ENCODE peak calls at places on chromosomes 2 and 18, in ten cellular contexts. Z is heart left ventricle, M is right lobe of liver, F is upper lobe of left lung, S is gastrocnemius medialis, A is IMR-90, C is HCT116, D is GM12878, K is K562, E is body of pancreas. H is an unnamed sample.

GRCh38 chr2:176091329-176092258 is 927 bp upstream of the HOXD13 start:
- ATAC-seq in D (no peak), S (no peak), Z (no peak), A (no peak), M (no peak), E (no peak), F (no peak), K (no peak), C (no peak), H (no peak)

GRCh38 chr2:68417931-68418330 is 49.2 kb downstream of the FBXO48 start:
- ATAC-seq in F (no peak), K (no peak), A (no peak), S (no peak), E (no peak), Z (no peak), M (no peak), C (no peak), D (peak; percentile 63), H (no peak)

GRCh38 chr2:486381-486780 is 190.8 kb downstream of the TMEM18 start:
- ATAC-seq in F (peak; percentile 29), A (no peak), C (no peak), M (no peak), S (no peak), E (no peak), K (no peak), Z (no peak), D (no peak), H (no peak)

GRCh38 chr2:129690049-129690448 is 289.4 kb upstream of the RAB6C start:
- ATAC-seq in D (no peak), A (no peak), F (no peak), S (no peak), M (no peak), C (no peak), Z (no peak), K (no peak), E (no peak), H (no peak)

GRCh38 chr2:10584843-10585475 is 104.8 kb downstream of the NOL10 start:
- ATAC-seq in Z (no peak), K (no peak), M (no peak), D (no peak), C (no peak), A (peak; percentile 79), S (no peak), E (no peak), F (peak; percentile 69), H (no peak)

GRCh38 chr2:15560404-15560987 is 638 bp downstream of the NBAS start:
- ATAC-seq in S (peak; percentile 57), E (peak; percentile 40), M (peak; percentile 67), D (peak; percentile 74), A (peak; percentile 67), C (peak; percentile 69), Z (peak; percentile 55), K (peak; percentile 52), F (peak; percentile 47), H (peak; percentile 31)

GRCh38 chr18:22499421-22499820 is 81.7 kb upstream of the CTAGE1 start:
- ATAC-seq in E (peak; percentile 90), D (no peak), Z (no peak), S (no peak), A (no peak), C (no peak), K (no peak), M (peak; percentile 64), F (no peak), H (no peak)

GRCh38 chr18:6406075-6406909 is 8.4 kb downstream of the L3MBTL4 start:
- ATAC-seq in S (no peak), A (no peak), D (no peak), F (peak; percentile 50), E (peak; percentile 55), C (no peak), Z (peak; percentile 56), M (peak; percentile 71), K (no peak), H (peak; percentile 58)

GRCh38 chr2:136410673-136411072 is 292.7 kb upstream of the CXCR4 start:
- ATAC-seq in M (no peak), K (no peak), Z (no peak), D (no peak), E (no peak), A (no peak), C (no peak), F (no peak), S (no peak), H (no peak)

GRCh38 chr2:96869824-96870630 is at the start of gene SEMA4C:
- ATAC-seq in C (peak; percentile 48), K (peak; percentile 53), E (peak; percentile 47), M (peak; percentile 55), D (peak; percentile 19), F (no peak), S (peak; percentile 28), A (peak; percentile 41), Z (peak; percentile 58), H (peak; percentile 45)

GRCh38 chr18:58242435-58242834 is 198.4 kb downstream of the NEDD4L start:
- ATAC-seq in F (no peak), S (no peak), D (no peak), A (no peak), C (no peak), Z (no peak), K (no peak), E (no peak), M (no peak), H (no peak)

GRCh38 chr2:12488365-12488972 is 228.3 kb upstream of the TRIB2 start:
- ATAC-seq in F (no peak), Z (no peak), A (no peak), K (no peak), D (no peak), E (no peak), C (no peak), M (no peak), S (no peak), H (no peak)

GRCh38 chr2:1521191-1521877 is 108.1 kb downstream of the TPO start:
- ATAC-seq in K (no peak), M (peak; percentile 18), Z (no peak), C (no peak), D (no peak), A (no peak), E (no peak), F (peak; percentile 12), S (no peak), H (no peak)

GRCh38 chr2:216082388-216082733 is 642 bp downstream of the TMEM169 start:
- ATAC-seq in D (peak; percentile 14), Z (no peak), F (no peak), K (no peak), E (no peak), M (no peak), S (no peak), C (no peak), A (no peak), H (no peak)

GRCh38 chr2:216083464-216084279 is 2.0 kb downstream of the TMEM169 start:
- ATAC-seq in Z (no peak), D (no peak), S (no peak), F (no peak), M (no peak), A (no peak), K (no peak), E (no peak), C (no peak), H (no peak)

GRCh38 chr2:216081012-216081411 is 597 bp downstream of the PECR start:
- ATAC-seq in D (no peak), A (no peak), K (no peak), S (no peak), Z (no peak), M (no peak), C (peak; percentile 7), E (peak; percentile 5), F (no peak), H (no peak)

GRCh38 chr2:216082805-216083204 is 1.1 kb downstream of the TMEM169 start:
- ATAC-seq in E (no peak), S (no peak), D (no peak), K (no peak), M (no peak), C (no peak), A (no peak), F (no peak), Z (no peak), H (no peak)

DNA sequence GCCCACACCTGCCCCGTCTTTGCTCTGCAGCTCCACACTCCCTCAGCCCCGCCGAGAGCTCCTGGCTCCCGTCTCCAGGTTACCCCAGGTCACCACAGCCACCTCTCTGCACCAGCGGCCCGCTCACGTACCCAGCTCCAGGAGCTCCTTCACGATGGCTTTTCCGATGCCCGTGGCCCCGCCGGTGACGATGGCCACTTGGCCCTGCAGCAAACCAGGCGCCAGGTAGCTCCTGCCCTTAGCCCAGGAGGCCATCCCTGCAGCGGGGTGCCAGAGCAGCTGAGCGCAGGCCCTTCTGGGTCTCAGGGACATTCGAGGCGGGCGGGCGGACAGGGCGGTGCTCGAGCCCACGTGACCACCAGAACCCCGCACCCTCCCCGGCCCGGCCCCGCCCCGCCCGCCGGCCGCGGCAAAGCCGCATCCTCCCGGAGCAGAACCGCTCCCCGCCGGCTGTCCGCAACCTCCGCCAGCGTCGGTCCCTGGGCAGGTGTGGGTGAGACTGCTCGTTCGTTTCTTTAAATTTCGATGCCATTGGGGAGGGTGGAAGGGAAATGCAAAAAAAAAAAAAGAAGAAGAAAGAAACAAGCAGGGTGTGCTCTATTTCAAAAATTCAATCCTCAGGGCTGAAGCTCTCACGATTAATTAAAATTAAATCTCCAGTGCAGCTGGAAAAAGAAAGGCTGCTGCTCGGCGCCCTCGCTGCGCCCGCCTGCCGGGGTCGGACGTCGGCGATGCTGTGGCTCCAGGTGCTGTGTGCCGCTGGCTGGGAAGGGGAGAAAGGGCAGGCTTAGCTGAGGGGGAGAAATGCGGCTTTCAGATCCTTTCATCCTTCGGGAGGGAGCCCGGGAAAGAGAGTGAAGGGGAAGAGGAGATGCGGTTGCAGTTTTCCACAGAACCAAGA is at the start of the genes PECR and TMEM169:
- ATAC-seq in E (peak; percentile 95), A (peak; percentile 99), S (peak; percentile 90), D (peak; percentile 97), M (peak; percentile 96), K (peak; percentile 98), Z (peak; percentile 99), C (peak; percentile 97), F (peak; percentile 96), H (peak; percentile 97)
- TF ChIP-seq POLR2A in E (peak; percentile 37), A (no peak), S (no peak), D (peak; percentile 94), M (peak; percentile 93), K (peak; percentile 68), Z (peak; percentile 36), C (peak; percentile 64), F (peak; percentile 22), H (no peak)

GRCh38 chr2:197805598-197806316 is 1.4 kb downstream of the PLCL1 start:
- ATAC-seq in E (no peak), D (no peak), S (no peak), C (no peak), Z (no peak), A (no peak), K (no peak), M (no peak), F (no peak), H (no peak)
- H3K4me1 ChIP-seq in E (peaks cover 19% of the 10 kb centered on the region), D (no peaks in the 10 kb centered on the region), S (peaks cover 57% of the 10 kb centered on the region), C (peaks cover 5% of the 10 kb centered on the region), Z (no peaks in the 10 kb centered on the region), A (no peaks in the 10 kb centered on the region), K (peaks cover 21% of the 10 kb centered on the region), M (no peaks in the 10 kb centered on the region), F (peaks cover 22% of the 10 kb centered on the region), H (peaks cover 11% of the 10 kb centered on the region)

GRCh38 chr2:39724828-39725144 is 54.3 kb downstream of the THUMPD2 start:
- ATAC-seq in K (no peak), S (no peak), D (no peak), M (no peak), F (no peak), Z (no peak), C (no peak), E (no peak), A (no peak), H (no peak)
- H3K4me3 ChIP-seq in K (no peak overlapping the region), S (no peak overlapping the region), D (no peak overlapping the region), M (no peak overlapping the region), F (no peak overlapping the region), Z (no peak overlapping the region), C (no peak overlapping the region), E (no peak overlapping the region), A (no peak overlapping the region), H (no peak overlapping the region)

GRCh38 chr18:50115095-50115494 is 79.9 kb downstream of the MYO5B start:
- ATAC-seq in C (no peak), E (peak; percentile 50), D (no peak), F (peak; percentile 73), S (no peak), M (peak; percentile 78), A (no peak), K (no peak), Z (no peak), H (no peak)
- TF ChIP-seq POLR2A in C (no peak), E (no peak), D (no peak), F (no peak), S (no peak), M (no peak), A (no peak), K (no peak), Z (no peak), H (no peak)